ENCODE peak calls at places on chromosomes 16 and 17, in eight cellular contexts. M is CD8-positive, alpha-beta memory T cell; U is epithelial cell of esophagus; F is aorta; R is uterus; J is cardiac muscle cell; G is foreskin melanocyte; T is sigmoid colon. D is an unnamed sample.

GRCh38 chr17:73226556-73227172 is 33.8 kb downstream of the COG1 start:
- DNase-seq in M (no peak), U (no peak), F (no peak), R (no peak), J (no peak), G (no peak), T (no peak), D (no peak)

GRCh38 chr16:31050280-31051030 is 17.1 kb downstream of the STX4 start:
- DNase-seq in M (no peak), U (no peak), F (no peak), R (no peak), J (no peak), G (no peak), T (no peak), D (no peak)

GRCh38 chr16:85514295-85514600 is 98.9 kb upstream of the GSE1 start:
- DNase-seq in M (no peak), U (no peak), F (peak; percentile 93), R (no peak), J (no peak), G (no peak), T (peak; percentile 91), D (peak; percentile 76)

GRCh38 chr17:40281663-40282062 is 6.0 kb upstream of the CDC6 start:
- DNase-seq in M (no peak), U (no peak), F (no peak), R (no peak), J (no peak), G (no peak), T (no peak), D (no peak)

GRCh38 chr16:7321661-7322060 is 11.0 kb upstream of the RBFOX1 start:
- DNase-seq in M (no peak), U (no peak), F (no peak), R (no peak), J (no peak), G (no peak), T (no peak), D (no peak)

GRCh38 chr17:75908201-75908600 is 3.5 kb upstream of the MRPL38 start:
- DNase-seq in M (no peak), U (no peak), F (no peak), R (no peak), J (peak; percentile 89), G (no peak), T (no peak), D (no peak)

GRCh38 chr16:12881182-12881581 is 20.2 kb upstream of the SHISA9 start:
- DNase-seq in M (no peak), U (no peak), F (no peak), R (no peak), J (no peak), G (no peak), T (no peak), D (no peak)

GRCh38 chr17:19748807-19749193 is 702 bp upstream of the ALDH3A1 start:
- DNase-seq in M (no peak), U (no peak), F (no peak), R (no peak), J (no peak), G (no peak), T (no peak), D (no peak)

GRCh38 chr16:1509307-1510221 is 16.4 kb downstream of the TELO2 start:
- DNase-seq in M (no peak), U (no peak), F (peak; percentile 92), R (peak; percentile 44), J (peak; percentile 56), G (no peak), T (no peak), D (no peak)

GRCh38 chr16:999677-1000076 is 18.1 kb downstream of the SOX8 start:
- DNase-seq in M (no peak), U (no peak), F (no peak), R (no peak), J (no peak), G (no peak), T (no peak), D (no peak)

GRCh38 chr16:58511933-58512815 is 3.1 kb upstream of the SETD6 start:
- DNase-seq in M (peak; percentile 86), U (peak; percentile 78), F (peak; percentile 93), R (peak; percentile 58), J (peak; percentile 82), G (no peak), T (peak; percentile 80), D (no peak)

GRCh38 chr16:50699345-50700159 is 6.1 kb downstream of the NOD2 start:
- DNase-seq in M (no peak), U (peak; percentile 100), F (peak; percentile 82), R (no peak), J (no peak), G (no peak), T (no peak), D (no peak)

GRCh38 chr17:42050360-42051012 is at the start of gene C17orf113:
- DNase-seq in M (peak; percentile 70), U (peak; percentile 36), F (peak; percentile 86), R (peak; percentile 50), J (peak; percentile 81), G (no peak), T (peak; percentile 75), D (peak; percentile 58)

GRCh38 chr16:89823087-89823823 is 5.0 kb upstream of the SPIRE2 start:
- DNase-seq in M (peak; percentile 3), U (no peak), F (no peak), R (no peak), J (no peak), G (no peak), T (no peak), D (no peak)

GRCh38 chr16:83808573-83809014 is 816 bp downstream of the HSBP1 start:
- DNase-seq in M (no peak), U (no peak), F (no peak), R (no peak), J (no peak), G (no peak), T (no peak), D (no peak)

GRCh38 chr16:66107661-66108060 is 258.8 kb upstream of the CDH5 start:
- DNase-seq in M (no peak), U (peak; percentile 53), F (no peak), R (no peak), J (no peak), G (no peak), T (no peak), D (no peak)

GRCh38 chr17:15776871-15777270 is 44.8 kb downstream of the TBC1D26 start:
- DNase-seq in M (no peak), U (no peak), F (no peak), R (no peak), J (no peak), G (no peak), T (no peak), D (no peak)

GRCh38 chr17:36188891-36189306 is 7.7 kb downstream of the CCL3L1 start:
- DNase-seq in M (peak; percentile 93), U (no peak), F (no peak), R (no peak), J (no peak), G (no peak), T (no peak), D (no peak)